ENCODE peak calls at places on chromosome 17, in four cellular contexts. P, Z, E and G are unnamed samples.

GRCh38 chr17:1069847-1070246 is 72.9 kb downstream of the TIMM22 start:
- DNase-seq in P (no peak), Z (no peak), E (no peak), G (no peak)

GRCh38 chr17:82300707-82301270 is 16.6 kb downstream of the CD7 start:
- DNase-seq in P (peak; percentile 77), Z (no peak), E (no peak), G (peak; percentile 72)

GRCh38 chr17:76720941-76721340 is 5.5 kb downstream of the JMJD6 start:
- DNase-seq in P (no peak), Z (no peak), E (no peak), G (no peak)

GRCh38 chr17:75288784-75289121 is 480 bp downstream of the SLC25A19 start:
- DNase-seq in P (no peak), Z (no peak), E (no peak), G (peak; percentile 73)

GRCh38 chr17:37838276-37838675 is 85.9 kb upstream of the TBC1D3K start:
- DNase-seq in P (no peak), Z (no peak), E (no peak), G (no peak)

GRCh38 chr17:45172541-45173286 is 11.0 kb downstream of the HEXIM2 start:
- DNase-seq in P (peak; percentile 51), Z (peak; percentile 74), E (no peak), G (peak; percentile 57)

GRCh38 chr17:82704886-82705285 is 6.4 kb upstream of the RAB40B start:
- DNase-seq in P (no peak), Z (no peak), E (no peak), G (no peak)

GRCh38 chr17:42154514-42154883 is 290 bp downstream of the RAB5C start:
- DNase-seq in P (no peak), Z (no peak), E (no peak), G (no peak)

DNA sequence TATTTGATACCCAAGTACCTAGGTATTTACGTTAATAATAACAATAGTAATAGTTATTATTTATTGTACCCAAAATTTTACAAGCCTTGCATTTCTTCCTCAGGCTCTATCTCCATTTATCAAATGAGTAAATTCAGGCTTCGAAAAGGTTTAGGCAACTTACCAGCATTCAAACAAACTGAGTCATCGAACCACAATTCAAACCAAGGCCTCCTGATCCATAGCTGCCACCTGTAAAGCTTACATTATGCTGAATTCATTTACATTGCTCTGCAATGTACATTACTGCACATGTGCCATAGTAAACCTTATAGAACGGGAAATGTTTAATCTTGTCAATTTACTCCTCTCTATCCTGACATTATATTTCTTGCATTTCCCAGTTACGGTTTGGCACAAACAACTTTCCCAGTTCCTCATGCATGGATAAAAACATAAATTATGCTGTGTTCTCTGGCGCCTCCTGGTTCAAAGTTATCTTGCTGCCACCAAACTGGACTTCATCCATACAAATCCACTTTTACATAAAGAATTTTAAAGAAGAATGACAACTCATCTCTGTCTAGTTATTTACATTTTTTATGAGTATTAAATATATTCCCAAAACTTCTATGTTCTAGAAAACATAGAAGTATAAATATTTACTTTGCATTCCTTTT is 360.6 kb upstream of the SOX9 start:
- DNase-seq in P (no peak), Z (no peak), E (no peak), G (no peak)
- TF ChIP-seq CTCF in P (no peak), Z (no peak), E (no peak), G (no peak)

GRCh38 chr17:5078106-5079028 is at the start of gene ZFP3:
- DNase-seq in P (no peak), Z (peak; percentile 35), E (peak; percentile 52), G (peak; percentile 90)
- TF ChIP-seq CTCF in P (no peak), Z (peak; percentile 1), E (no peak), G (peak; percentile 13)

GRCh38 chr17:80203448-80204092 is 16.6 kb downstream of the SGSH start:
- DNase-seq in P (no peak), Z (no peak), E (no peak), G (no peak)
- TF ChIP-seq CTCF in P (no peak), Z (no peak), E (no peak), G (no peak)

GRCh38 chr17:8887834-8888703 is 20.6 kb upstream of the PIK3R6 start:
- DNase-seq in P (peak; percentile 64), Z (no peak), E (no peak), G (no peak)
- TF ChIP-seq CTCF in P (no peak), Z (peak; percentile 22), E (no peak), G (no peak)

DNA sequence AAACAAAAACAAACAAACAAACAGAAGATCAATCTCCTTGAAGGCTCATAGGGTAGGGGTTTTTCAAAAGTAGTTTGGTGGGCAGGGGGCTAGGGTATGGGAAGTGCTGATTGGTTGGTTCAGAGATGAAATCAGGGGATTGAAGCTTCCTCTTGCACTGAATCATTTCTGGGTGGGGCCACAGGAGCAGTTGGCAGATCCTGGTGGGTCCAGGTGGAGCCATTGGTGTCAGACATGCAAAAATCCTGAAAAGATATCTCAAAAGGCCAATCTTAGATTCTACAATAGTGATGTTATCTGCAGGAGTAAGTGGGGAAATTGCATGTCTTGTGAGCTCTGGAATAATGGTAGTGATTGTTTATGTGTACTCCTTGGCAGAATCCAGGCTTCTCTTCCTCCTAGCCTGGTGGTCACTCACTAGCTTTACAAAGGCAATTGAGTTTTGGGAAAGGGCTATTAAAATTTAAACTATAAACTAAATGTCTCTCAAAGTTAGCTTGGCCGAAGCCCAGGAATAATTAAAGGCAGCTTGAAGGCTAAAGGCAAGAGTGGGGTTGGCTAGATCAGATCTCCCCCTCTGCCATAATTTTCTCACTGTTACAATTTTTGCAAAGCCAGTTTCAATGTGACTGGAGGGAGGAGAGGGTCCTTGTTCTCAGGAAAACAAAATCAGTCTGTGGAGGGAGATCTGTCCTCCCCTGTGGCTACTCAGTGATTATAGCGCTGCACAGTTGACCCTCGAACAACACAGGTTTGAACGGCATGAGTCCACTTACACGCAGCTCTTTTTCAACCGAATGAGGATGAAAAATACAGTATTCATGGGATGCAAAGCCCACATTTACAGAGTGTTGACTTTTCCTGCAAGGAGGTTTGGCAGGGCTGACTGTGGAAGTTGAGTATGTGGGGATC is 45.2 kb downstream of the RNF112 start:
- DNase-seq in P (no peak), Z (no peak), E (no peak), G (no peak)
- TF ChIP-seq CTCF in P (no peak), Z (no peak), E (no peak), G (no peak)

DNA sequence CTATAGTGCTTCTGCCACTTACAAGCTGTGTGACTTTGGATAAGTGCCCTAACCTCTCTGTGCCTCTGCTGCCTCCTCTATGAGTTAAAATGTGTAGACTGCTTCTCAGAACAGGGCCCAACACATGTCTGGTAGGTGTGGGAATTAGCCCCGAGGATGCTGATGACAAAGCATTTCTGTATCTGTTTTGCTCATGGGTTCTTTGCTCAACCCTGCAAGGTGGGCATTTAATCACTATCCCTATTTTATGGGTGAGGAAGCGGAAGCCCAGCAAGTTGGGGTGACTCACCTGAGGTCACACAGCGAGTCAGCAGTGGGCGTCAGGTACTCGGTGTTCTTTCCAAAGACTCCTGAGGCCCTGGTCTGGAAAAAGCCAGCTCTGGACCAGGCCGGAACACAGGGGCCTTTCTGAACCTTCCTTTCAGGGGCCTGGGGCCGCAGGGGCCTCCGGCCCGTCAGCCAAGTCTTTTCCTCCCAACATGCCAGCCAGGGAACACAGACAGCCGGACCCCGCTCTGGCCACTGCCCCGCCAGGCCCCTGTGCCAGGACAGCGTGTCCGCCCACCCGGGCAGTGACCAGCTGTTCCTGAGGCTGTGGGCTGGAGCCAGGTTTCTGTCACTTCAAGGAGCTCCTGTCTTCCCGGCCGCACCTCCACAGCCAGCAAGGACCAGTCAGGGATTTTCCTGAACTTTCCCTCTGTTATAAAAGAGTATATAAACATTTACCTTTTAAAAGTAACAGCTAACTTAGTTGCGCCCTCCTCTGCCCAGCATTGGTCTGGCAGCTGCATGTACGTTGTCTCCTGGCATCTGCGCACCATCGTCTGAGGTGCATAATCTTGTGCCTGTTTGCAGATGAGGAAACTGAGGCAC is 62.5 kb downstream of the SREBF1 start:
- DNase-seq in P (no peak), Z (no peak), E (peak; percentile 49), G (no peak)
- TF ChIP-seq CTCF in P (no peak), Z (peak; percentile 20), E (no peak), G (no peak)

DNA sequence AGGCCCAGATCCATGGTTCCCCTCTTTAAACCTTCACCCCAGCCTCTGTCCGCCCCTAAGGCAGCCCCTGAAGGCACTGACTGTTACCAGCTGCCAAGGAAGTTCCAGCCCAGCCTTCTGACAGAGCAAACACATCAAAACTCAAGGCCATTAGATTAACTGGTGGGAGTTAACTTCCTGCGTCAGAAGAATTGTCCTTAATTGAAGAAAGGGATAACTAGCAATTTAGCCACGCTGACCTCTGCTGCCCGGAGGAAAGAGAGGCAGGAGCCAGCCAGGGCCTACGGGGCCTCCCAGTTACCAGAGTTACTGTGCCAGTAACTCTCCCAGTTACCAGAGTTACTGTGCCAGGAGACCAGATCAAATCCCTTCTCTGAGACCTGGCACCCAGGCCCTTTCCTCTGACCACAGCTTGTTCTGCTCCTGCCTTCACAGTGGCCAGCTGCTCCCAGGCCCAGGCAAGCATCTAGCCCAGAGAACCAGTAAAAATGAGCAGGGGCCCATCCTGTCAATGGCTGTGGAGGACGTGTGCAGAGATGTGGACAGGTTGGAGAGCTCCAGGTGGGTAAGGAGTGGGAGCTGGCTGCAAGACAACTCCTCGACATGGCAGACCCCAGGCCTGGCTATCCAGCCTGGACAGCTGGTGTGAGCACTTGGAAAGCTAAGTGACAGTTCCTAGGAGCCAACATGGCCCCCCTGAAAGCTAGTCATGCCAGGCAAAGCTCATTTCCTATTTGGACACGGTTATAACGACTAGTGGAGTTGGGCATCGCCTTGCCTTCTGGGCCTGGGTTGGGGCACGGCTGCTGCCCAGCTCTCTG is 2.8 kb upstream of the PITPNM3 start:
- DNase-seq in P (no peak), Z (no peak), E (no peak), G (no peak)
- TF ChIP-seq CTCF in P (no peak), Z (no peak), E (no peak), G (no peak)

DNA sequence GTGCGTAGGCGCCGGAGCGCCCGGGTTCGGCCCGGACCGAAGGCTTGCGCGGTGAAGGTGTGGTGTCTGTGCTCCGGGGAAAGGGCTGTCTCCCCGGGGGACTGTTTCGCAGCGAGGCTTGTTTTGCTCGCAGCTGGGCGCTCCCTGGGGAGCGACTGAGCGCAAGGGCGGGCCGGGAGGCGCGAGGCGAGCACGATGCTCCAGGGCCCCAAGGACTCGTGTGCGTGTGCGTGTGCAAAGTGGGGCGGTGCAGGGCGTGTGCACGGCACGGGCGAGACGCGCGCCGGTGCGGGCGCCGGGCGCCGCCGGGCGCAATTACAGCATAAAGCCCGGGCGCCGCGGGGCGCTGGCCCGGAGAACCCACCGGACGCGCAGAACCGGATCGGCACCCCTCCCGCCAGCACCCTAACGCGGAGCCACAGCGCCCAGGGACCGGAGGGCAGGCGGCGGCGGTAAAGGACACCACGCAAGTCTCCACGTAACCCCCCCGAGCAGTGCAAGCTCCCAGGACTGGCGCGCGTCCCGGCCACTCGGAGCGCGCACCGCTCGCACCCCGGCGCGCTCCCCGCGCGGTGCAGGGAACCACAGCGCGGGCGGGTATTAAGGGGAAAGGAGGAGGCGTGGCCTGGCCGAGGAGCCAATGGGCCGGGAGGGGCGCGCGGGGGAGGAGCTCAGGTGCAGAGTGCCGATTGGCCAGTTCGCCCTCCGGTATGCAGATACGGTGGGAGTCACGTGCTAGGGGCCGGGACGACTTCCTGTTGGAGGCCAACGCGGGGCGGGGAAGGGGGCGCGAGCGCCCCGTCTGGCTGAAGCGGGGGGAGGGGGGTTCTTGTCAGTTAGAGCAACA is at the start of gene TNRC6C:
- DNase-seq in P (peak; percentile 100), Z (peak; percentile 98), E (peak; percentile 98), G (peak; percentile 98)
- TF ChIP-seq CTCF in P (no peak), Z (no peak), E (no peak), G (no peak)